ENCODE peak calls at places on chromosome 17, in four cellular contexts. One of them, this sample, is unnamed.

GRCh38 chr17:66900126-66901010 is 64.1 kb upstream of the CACNG4 start:
- DNase-seq in uterus: no peak
- DNase-seq in tibial artery: no peak
- DNase-seq in neural progenitor cell: no peak
- DNase-seq in this sample: no peak

GRCh38 chr17:1783271-1783670 is 21.4 kb downstream of the SERPINF1 start:
- DNase-seq in uterus: peak; percentile 55
- DNase-seq in tibial artery: no peak
- DNase-seq in neural progenitor cell: no peak
- DNase-seq in this sample: no peak

GRCh38 chr17:57114085-57114673 is 29.1 kb downstream of the AKAP1 start:
- DNase-seq in uterus: peak; percentile 56
- DNase-seq in tibial artery: peak; percentile 39
- DNase-seq in neural progenitor cell: peak; percentile 63
- DNase-seq in this sample: no peak

GRCh38 chr17:1203111-1203966 is 23.6 kb upstream of the ABR start:
- DNase-seq in uterus: peak; percentile 64
- DNase-seq in tibial artery: peak; percentile 70
- DNase-seq in neural progenitor cell: peak; percentile 94
- DNase-seq in this sample: no peak

GRCh38 chr17:45282683-45283644 is 21.1 kb upstream of the SPATA32 start:
- DNase-seq in uterus: peak; percentile 42
- DNase-seq in tibial artery: no peak
- DNase-seq in neural progenitor cell: no peak
- DNase-seq in this sample: no peak

GRCh38 chr17:68290268-68290954 is 516 bp downstream of the SLC16A6 start:
- DNase-seq in uterus: no peak
- DNase-seq in tibial artery: no peak
- DNase-seq in neural progenitor cell: peak; percentile 58
- DNase-seq in this sample: no peak

GRCh38 chr17:5619088-5619740 is 34.9 kb upstream of the NLRP1 start:
- DNase-seq in uterus: no peak
- DNase-seq in tibial artery: no peak
- DNase-seq in neural progenitor cell: no peak
- DNase-seq in this sample: no peak

GRCh38 chr17:37769050-37769449 is 24.2 kb upstream of the HNF1B start:
- DNase-seq in uterus: no peak
- DNase-seq in tibial artery: no peak
- DNase-seq in neural progenitor cell: no peak
- DNase-seq in this sample: no peak

GRCh38 chr17:2402517-2402916 is 1.7 kb upstream of the MNT start:
- DNase-seq in uterus: no peak
- DNase-seq in tibial artery: no peak
- DNase-seq in neural progenitor cell: peak; percentile 49
- DNase-seq in this sample: no peak

GRCh38 chr17:43406676-43407645 is 8.2 kb downstream of the ARL4D start:
- DNase-seq in uterus: no peak
- DNase-seq in tibial artery: no peak
- DNase-seq in neural progenitor cell: no peak
- DNase-seq in this sample: peak; percentile 55

GRCh38 chr17:77724876-77725615 is 233.5 kb upstream of the TNRC6C start:
- DNase-seq in uterus: no peak
- DNase-seq in tibial artery: no peak
- DNase-seq in neural progenitor cell: no peak
- DNase-seq in this sample: no peak

GRCh38 chr17:38702900-38703741 is 2.0 kb upstream of the MLLT6 start:
- DNase-seq in uterus: no peak
- DNase-seq in tibial artery: no peak
- DNase-seq in neural progenitor cell: no peak
- DNase-seq in this sample: no peak

GRCh38 chr17:9643611-9644010 is 1.7 kb upstream of the USP43 start:
- DNase-seq in uterus: no peak
- DNase-seq in tibial artery: no peak
- DNase-seq in neural progenitor cell: no peak
- DNase-seq in this sample: no peak

GRCh38 chr17:511833-512251 is 159.2 kb upstream of the RPH3AL start:
- DNase-seq in uterus: peak; percentile 27
- DNase-seq in tibial artery: no peak
- DNase-seq in neural progenitor cell: no peak
- DNase-seq in this sample: no peak

GRCh38 chr17:17570798-17571716 is 20.5 kb downstream of the PEMT start:
- DNase-seq in uterus: no peak
- DNase-seq in tibial artery: no peak
- DNase-seq in neural progenitor cell: no peak
- DNase-seq in this sample: no peak

GRCh38 chr17:32909787-32910369 is 18.1 kb upstream of the TMEM98 start:
- DNase-seq in uterus: peak; percentile 55
- DNase-seq in tibial artery: peak; percentile 88
- DNase-seq in neural progenitor cell: peak; percentile 82
- DNase-seq in this sample: peak; percentile 77

GRCh38 chr17:55996826-55997225 is 156.4 kb upstream of the ANKFN1 start:
- DNase-seq in uterus: no peak
- DNase-seq in tibial artery: no peak
- DNase-seq in neural progenitor cell: no peak
- DNase-seq in this sample: no peak
- TF ChIP-seq CTCF in uterus: no peak
- TF ChIP-seq CTCF in tibial artery: no peak
- TF ChIP-seq CTCF in neural progenitor cell: peak; percentile 30
- TF ChIP-seq CTCF in this sample: peak; percentile 18

GRCh38 chr17:75773808-75774470 is 8.9 kb upstream of the GALK1 start:
- DNase-seq in uterus: peak; percentile 23
- DNase-seq in tibial artery: no peak
- DNase-seq in neural progenitor cell: no peak
- DNase-seq in this sample: no peak
- TF ChIP-seq CTCF in uterus: no peak
- TF ChIP-seq CTCF in tibial artery: no peak
- TF ChIP-seq CTCF in neural progenitor cell: peak; percentile 15
- TF ChIP-seq CTCF in this sample: no peak

GRCh38 chr17:28551421-28552186 is 820 bp downstream of the UNC119 start:
- DNase-seq in uterus: no peak
- DNase-seq in tibial artery: no peak
- DNase-seq in neural progenitor cell: peak; percentile 40
- DNase-seq in this sample: no peak

GRCh38 chr17:28548417-28549130 is 3.9 kb downstream of the UNC119 start:
- DNase-seq in uterus: no peak
- DNase-seq in tibial artery: no peak
- DNase-seq in neural progenitor cell: no peak
- DNase-seq in this sample: no peak

GRCh38 chr17:28547623-28548416 is 4.6 kb downstream of the UNC119 start:
- DNase-seq in uterus: peak; percentile 64
- DNase-seq in tibial artery: peak; percentile 52
- DNase-seq in neural progenitor cell: peak; percentile 85
- DNase-seq in this sample: no peak

GRCh38 chr17:28550858-28551257 is 1.6 kb downstream of the UNC119 start:
- DNase-seq in uterus: no peak
- DNase-seq in tibial artery: no peak
- DNase-seq in neural progenitor cell: no peak
- DNase-seq in this sample: no peak

DNA sequence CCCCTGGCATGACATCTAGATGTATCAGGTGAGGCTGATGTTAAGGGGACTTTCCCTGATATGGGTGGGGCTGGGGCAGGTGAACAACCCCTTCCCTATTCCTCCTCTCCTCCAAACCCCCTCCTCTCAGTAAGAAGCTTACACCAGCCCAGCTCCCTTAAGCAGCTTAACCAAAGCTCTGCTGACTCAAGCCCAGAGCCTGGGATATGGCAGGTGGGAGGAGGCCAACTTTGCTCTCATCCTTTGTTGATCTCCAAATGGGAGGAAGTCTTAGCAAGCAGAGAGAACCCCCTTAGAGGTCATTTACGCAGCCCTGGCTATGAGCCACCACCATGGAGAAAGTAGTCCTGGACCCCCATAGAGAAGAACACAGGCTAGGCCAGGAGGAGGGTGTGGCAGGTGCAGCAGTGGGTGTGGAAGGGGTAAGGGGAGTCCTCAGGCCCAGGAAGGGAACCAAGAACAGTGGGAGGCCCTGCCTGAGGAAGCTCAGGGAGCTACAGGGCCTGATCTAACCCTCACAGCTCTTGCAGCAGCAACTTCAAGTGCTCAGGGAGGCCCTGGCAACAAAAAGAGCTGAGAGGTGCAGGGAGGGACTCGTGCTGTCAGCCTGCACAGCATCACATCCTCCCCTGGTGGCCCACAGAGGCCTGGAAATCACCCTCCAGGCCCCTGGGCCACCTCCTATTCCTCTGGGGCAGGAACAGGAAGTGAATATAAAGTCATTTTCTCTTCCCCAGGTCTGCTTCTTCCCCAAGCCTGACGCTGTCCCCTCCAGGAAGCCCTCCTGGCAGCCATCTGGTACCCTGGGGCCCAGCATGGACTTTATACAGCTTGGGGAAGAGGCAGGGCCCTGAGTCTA is 2.9 kb downstream of the UNC119 start:
- DNase-seq in uterus: no peak
- DNase-seq in tibial artery: no peak
- DNase-seq in neural progenitor cell: peak; percentile 85
- DNase-seq in this sample: no peak
- TF ChIP-seq CTCF in uterus: no peak
- TF ChIP-seq CTCF in tibial artery: no peak
- TF ChIP-seq CTCF in neural progenitor cell: no peak
- TF ChIP-seq CTCF in this sample: no peak

DNA sequence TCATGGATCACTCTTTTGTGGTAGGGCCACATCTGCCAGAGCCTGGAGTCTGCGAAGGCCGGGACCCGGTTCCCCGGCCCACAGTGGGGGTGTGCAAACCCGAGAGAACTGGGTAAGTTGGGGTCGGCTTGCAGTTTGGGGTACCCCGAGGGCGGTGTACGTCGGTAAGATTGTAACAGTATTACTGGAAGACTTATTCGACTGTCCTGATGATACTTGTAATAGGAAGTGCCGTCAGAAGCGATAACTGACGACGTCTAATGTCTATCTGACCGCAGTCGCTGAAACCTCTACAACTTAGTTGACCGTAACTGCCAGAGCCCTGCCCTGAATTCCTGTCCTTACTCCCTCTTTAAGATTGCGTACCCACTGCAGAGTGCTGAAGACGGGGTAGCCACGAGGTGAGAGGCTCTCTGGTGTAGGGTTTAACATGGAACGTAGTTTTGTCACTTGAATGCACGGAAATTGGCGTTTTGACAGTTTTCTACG is 24.0 kb downstream of the TRPV2 start:
- DNase-seq in uterus: no peak
- DNase-seq in tibial artery: no peak
- DNase-seq in neural progenitor cell: no peak
- DNase-seq in this sample: no peak
- TF ChIP-seq CTCF in uterus: no peak
- TF ChIP-seq CTCF in tibial artery: no peak
- TF ChIP-seq CTCF in neural progenitor cell: no peak
- TF ChIP-seq CTCF in this sample: no peak

DNA sequence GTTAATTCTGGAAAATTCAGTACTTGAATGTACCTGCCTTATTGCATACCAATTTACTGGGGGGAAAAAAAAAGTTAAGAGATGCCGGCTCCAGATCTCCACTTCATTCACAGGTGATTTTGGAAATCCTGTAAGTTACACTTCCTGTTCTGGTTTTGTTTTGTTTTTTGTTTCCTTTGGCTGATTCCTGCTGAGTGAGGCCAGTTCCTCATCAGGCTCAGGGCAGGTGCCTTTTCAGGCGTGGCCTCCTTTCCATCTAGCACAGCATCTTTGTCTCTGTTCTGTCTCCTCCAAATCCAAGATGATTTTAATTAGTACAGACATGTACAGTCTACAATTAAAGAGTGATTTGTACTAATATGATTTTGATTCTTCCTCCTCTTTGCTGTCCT is 19.2 kb downstream of the CYB561 start:
- DNase-seq in uterus: no peak
- DNase-seq in tibial artery: no peak
- DNase-seq in neural progenitor cell: no peak
- DNase-seq in this sample: no peak
- TF ChIP-seq CTCF in uterus: no peak
- TF ChIP-seq CTCF in tibial artery: no peak
- TF ChIP-seq CTCF in neural progenitor cell: no peak
- TF ChIP-seq CTCF in this sample: no peak

GRCh38 chr17:41589301-41589700 is 2.6 kb upstream of the KRT14 start:
- DNase-seq in uterus: no peak
- DNase-seq in tibial artery: no peak
- DNase-seq in neural progenitor cell: no peak
- DNase-seq in this sample: no peak
- TF ChIP-seq CTCF in uterus: no peak
- TF ChIP-seq CTCF in tibial artery: no peak
- TF ChIP-seq CTCF in neural progenitor cell: no peak
- TF ChIP-seq CTCF in this sample: no peak

GRCh38 chr17:34567665-34568064 is 11.7 kb upstream of the TMEM132E start:
- DNase-seq in uterus: no peak
- DNase-seq in tibial artery: no peak
- DNase-seq in neural progenitor cell: no peak
- DNase-seq in this sample: no peak
- TF ChIP-seq CTCF in uterus: no peak
- TF ChIP-seq CTCF in tibial artery: no peak
- TF ChIP-seq CTCF in neural progenitor cell: no peak
- TF ChIP-seq CTCF in this sample: no peak

GRCh38 chr17:28318759-28319660 is at the start of gene TMEM97:
- DNase-seq in uterus: peak; percentile 94
- DNase-seq in tibial artery: peak; percentile 94
- DNase-seq in neural progenitor cell: peak; percentile 97
- DNase-seq in this sample: peak; percentile 89
- TF ChIP-seq CTCF in uterus: peak; percentile 5
- TF ChIP-seq CTCF in tibial artery: no peak
- TF ChIP-seq CTCF in neural progenitor cell: no peak
- TF ChIP-seq CTCF in this sample: peak; percentile 5

GRCh38 chr17:59093145-59093701 is 13.5 kb downstream of the TRIM37 start:
- DNase-seq in uterus: no peak
- DNase-seq in tibial artery: no peak
- DNase-seq in neural progenitor cell: no peak
- DNase-seq in this sample: no peak
- TF ChIP-seq CTCF in uterus: no peak
- TF ChIP-seq CTCF in tibial artery: no peak
- TF ChIP-seq CTCF in neural progenitor cell: no peak
- TF ChIP-seq CTCF in this sample: no peak

GRCh38 chr17:74212913-74213791 is at the start of gene TTYH2:
- DNase-seq in uterus: peak; percentile 90
- DNase-seq in tibial artery: peak; percentile 92
- DNase-seq in neural progenitor cell: peak; percentile 89
- DNase-seq in this sample: peak; percentile 61
- TF ChIP-seq CTCF in uterus: peak; percentile 34
- TF ChIP-seq CTCF in tibial artery: peak; percentile 33
- TF ChIP-seq CTCF in neural progenitor cell: peak; percentile 29
- TF ChIP-seq CTCF in this sample: peak; percentile 26